ENCODE peak calls at places on chromosomes 1 and 21, in eight cellular contexts. One of them, this sample, is unnamed.
A peak's percentile ranks its signal among the peaks of the same experiment; 100 is the strongest.

GRCh38 chr21:18832950-18833349 is 429.4 kb upstream of the TMPRSS15 start:
- DNase-seq in endothelial cell of umbilical vein: peak; percentile 46
- DNase-seq in tibial nerve: no peak
- DNase-seq in tibial artery: no peak
- DNase-seq in WERI-Rb-1: no peak
- DNase-seq in PC-3: peak; percentile 85
- DNase-seq in adrenal gland: no peak
- DNase-seq in IMR-90: no peak
- DNase-seq in this sample: peak; percentile 27

GRCh38 chr1:215083408-215083961 is 948 bp downstream of the KCNK2 start:
- DNase-seq in PC-3: no peak
- DNase-seq in WERI-Rb-1: peak; percentile 48
- DNase-seq in adrenal gland: peak; percentile 59
- DNase-seq in tibial nerve: peak; percentile 22
- DNase-seq in IMR-90: peak; percentile 63
- DNase-seq in endothelial cell of umbilical vein: peak; percentile 25
- DNase-seq in tibial artery: peak; percentile 64
- DNase-seq in this sample: no peak

GRCh38 chr1:246159290-246160227 is 347.5 kb downstream of the SMYD3 start:
- DNase-seq in tibial nerve: no peak
- DNase-seq in IMR-90: no peak
- DNase-seq in tibial artery: no peak
- DNase-seq in WERI-Rb-1: no peak
- DNase-seq in adrenal gland: no peak
- DNase-seq in endothelial cell of umbilical vein: no peak
- DNase-seq in PC-3: no peak
- DNase-seq in this sample: no peak

GRCh38 chr1:12594966-12595838 is 22.8 kb downstream of the DHRS3 start:
- DNase-seq in adrenal gland: peak; percentile 43
- DNase-seq in WERI-Rb-1: no peak
- DNase-seq in IMR-90: peak; percentile 59
- DNase-seq in PC-3: peak; percentile 56
- DNase-seq in tibial artery: peak; percentile 94
- DNase-seq in endothelial cell of umbilical vein: peak; percentile 41
- DNase-seq in tibial nerve: no peak
- DNase-seq in this sample: no peak

GRCh38 chr1:19372136-19372514 is 60.0 kb downstream of the SLC66A1 start:
- DNase-seq in WERI-Rb-1: no peak
- DNase-seq in adrenal gland: no peak
- DNase-seq in endothelial cell of umbilical vein: no peak
- DNase-seq in tibial artery: no peak
- DNase-seq in PC-3: no peak
- DNase-seq in tibial nerve: no peak
- DNase-seq in IMR-90: no peak
- DNase-seq in this sample: no peak

GRCh38 chr1:201761871-201762270 is 67.1 kb upstream of the IPO9 start:
- DNase-seq in IMR-90: no peak
- DNase-seq in tibial artery: no peak
- DNase-seq in adrenal gland: no peak
- DNase-seq in PC-3: no peak
- DNase-seq in WERI-Rb-1: no peak
- DNase-seq in tibial nerve: no peak
- DNase-seq in endothelial cell of umbilical vein: no peak
- DNase-seq in this sample: no peak

GRCh38 chr1:6444377-6444776 is 19.8 kb downstream of the ESPN start:
- DNase-seq in tibial artery: no peak
- DNase-seq in endothelial cell of umbilical vein: no peak
- DNase-seq in adrenal gland: no peak
- DNase-seq in tibial nerve: no peak
- DNase-seq in IMR-90: no peak
- DNase-seq in WERI-Rb-1: no peak
- DNase-seq in PC-3: no peak
- DNase-seq in this sample: no peak

GRCh38 chr1:32768110-32768857 is 48.9 kb downstream of the YARS1 start:
- DNase-seq in tibial artery: no peak
- DNase-seq in tibial nerve: no peak
- DNase-seq in IMR-90: no peak
- DNase-seq in adrenal gland: no peak
- DNase-seq in WERI-Rb-1: no peak
- DNase-seq in PC-3: no peak
- DNase-seq in endothelial cell of umbilical vein: no peak
- DNase-seq in this sample: no peak

GRCh38 chr1:236829085-236829484 is 34.0 kb downstream of the MTR start:
- DNase-seq in WERI-Rb-1: no peak
- DNase-seq in PC-3: no peak
- DNase-seq in tibial artery: no peak
- DNase-seq in endothelial cell of umbilical vein: no peak
- DNase-seq in tibial nerve: no peak
- DNase-seq in IMR-90: no peak
- DNase-seq in adrenal gland: no peak
- DNase-seq in this sample: no peak

GRCh38 chr1:160664573-160665051 is 17.8 kb upstream of the SLAMF1 start:
- DNase-seq in IMR-90: no peak
- DNase-seq in endothelial cell of umbilical vein: no peak
- DNase-seq in tibial artery: no peak
- DNase-seq in PC-3: no peak
- DNase-seq in adrenal gland: no peak
- DNase-seq in WERI-Rb-1: no peak
- DNase-seq in tibial nerve: no peak
- DNase-seq in this sample: no peak

GRCh38 chr21:43276811-43277210 is 108.0 kb downstream of the CRYAA start:
- DNase-seq in tibial nerve: no peak
- DNase-seq in adrenal gland: no peak
- DNase-seq in PC-3: no peak
- DNase-seq in IMR-90: no peak
- DNase-seq in endothelial cell of umbilical vein: no peak
- DNase-seq in tibial artery: no peak
- DNase-seq in WERI-Rb-1: no peak
- DNase-seq in this sample: no peak

GRCh38 chr1:42333662-42334239 is 1.3 kb downstream of the FOXJ3 start:
- DNase-seq in IMR-90: peak; percentile 20
- DNase-seq in endothelial cell of umbilical vein: peak; percentile 44
- DNase-seq in tibial artery: no peak
- DNase-seq in tibial nerve: no peak
- DNase-seq in PC-3: peak; percentile 4
- DNase-seq in WERI-Rb-1: no peak
- DNase-seq in adrenal gland: no peak
- DNase-seq in this sample: no peak

GRCh38 chr1:166730299-166730888 is 108.9 kb upstream of the POGK start:
- DNase-seq in PC-3: peak; percentile 79
- DNase-seq in IMR-90: no peak
- DNase-seq in endothelial cell of umbilical vein: no peak
- DNase-seq in tibial nerve: no peak
- DNase-seq in WERI-Rb-1: no peak
- DNase-seq in adrenal gland: no peak
- DNase-seq in tibial artery: no peak
- DNase-seq in this sample: no peak

GRCh38 chr1:201149400-201149799 is 4.9 kb downstream of the TMEM9 start:
- DNase-seq in adrenal gland: no peak
- DNase-seq in PC-3: peak; percentile 94
- DNase-seq in endothelial cell of umbilical vein: peak; percentile 29
- DNase-seq in tibial nerve: no peak
- DNase-seq in WERI-Rb-1: peak; percentile 65
- DNase-seq in IMR-90: peak; percentile 44
- DNase-seq in tibial artery: no peak
- DNase-seq in this sample: peak; percentile 82

GRCh38 chr1:64266941-64267340 is 63.5 kb downstream of the UBE2U start:
- DNase-seq in tibial nerve: no peak
- DNase-seq in endothelial cell of umbilical vein: no peak
- DNase-seq in PC-3: no peak
- DNase-seq in IMR-90: no peak
- DNase-seq in tibial artery: no peak
- DNase-seq in WERI-Rb-1: no peak
- DNase-seq in adrenal gland: no peak
- DNase-seq in this sample: no peak

GRCh38 chr21:26116456-26117011 is 54.0 kb downstream of the APP start:
- DNase-seq in tibial artery: no peak
- DNase-seq in IMR-90: peak; percentile 44
- DNase-seq in tibial nerve: no peak
- DNase-seq in WERI-Rb-1: no peak
- DNase-seq in PC-3: peak; percentile 84
- DNase-seq in endothelial cell of umbilical vein: no peak
- DNase-seq in adrenal gland: no peak
- DNase-seq in this sample: no peak

GRCh38 chr1:204480515-204480914 is 14.1 kb downstream of the PIK3C2B start:
- DNase-seq in tibial nerve: no peak
- DNase-seq in WERI-Rb-1: peak; percentile 54
- DNase-seq in adrenal gland: no peak
- DNase-seq in tibial artery: no peak
- DNase-seq in endothelial cell of umbilical vein: no peak
- DNase-seq in PC-3: no peak
- DNase-seq in IMR-90: no peak
- DNase-seq in this sample: no peak

GRCh38 chr21:45054162-45054926 is 20.0 kb upstream of the ADARB1 start:
- DNase-seq in tibial nerve: no peak
- DNase-seq in IMR-90: no peak
- DNase-seq in endothelial cell of umbilical vein: no peak
- DNase-seq in PC-3: no peak
- DNase-seq in WERI-Rb-1: peak; percentile 90
- DNase-seq in adrenal gland: no peak
- DNase-seq in tibial artery: peak; percentile 27
- DNase-seq in this sample: no peak

GRCh38 chr1:119372493-119373086 is 4.0 kb downstream of the HAO2 start:
- DNase-seq in adrenal gland: peak; percentile 83
- DNase-seq in WERI-Rb-1: peak; percentile 52
- DNase-seq in tibial nerve: no peak
- DNase-seq in PC-3: peak; percentile 80
- DNase-seq in tibial artery: no peak
- DNase-seq in endothelial cell of umbilical vein: no peak
- DNase-seq in IMR-90: no peak
- DNase-seq in this sample: peak; percentile 46

GRCh38 chr1:87151500-87152421 is 176.9 kb upstream of the LMO4 start:
- DNase-seq in adrenal gland: peak; percentile 39
- DNase-seq in WERI-Rb-1: peak; percentile 76
- DNase-seq in tibial artery: peak; percentile 79
- DNase-seq in tibial nerve: peak; percentile 61
- DNase-seq in endothelial cell of umbilical vein: peak; percentile 64
- DNase-seq in IMR-90: peak; percentile 58
- DNase-seq in PC-3: no peak
- DNase-seq in this sample: no peak
- TF ChIP-seq CTCF in adrenal gland: no peak
- TF ChIP-seq CTCF in WERI-Rb-1: peak; percentile 56
- TF ChIP-seq CTCF in tibial artery: peak; percentile 35
- TF ChIP-seq CTCF in tibial nerve: peak; percentile 61
- TF ChIP-seq CTCF in endothelial cell of umbilical vein: peak; percentile 52
- TF ChIP-seq CTCF in IMR-90: peak; percentile 69
- TF ChIP-seq CTCF in PC-3: no peak
- TF ChIP-seq CTCF in this sample: no peak

DNA sequence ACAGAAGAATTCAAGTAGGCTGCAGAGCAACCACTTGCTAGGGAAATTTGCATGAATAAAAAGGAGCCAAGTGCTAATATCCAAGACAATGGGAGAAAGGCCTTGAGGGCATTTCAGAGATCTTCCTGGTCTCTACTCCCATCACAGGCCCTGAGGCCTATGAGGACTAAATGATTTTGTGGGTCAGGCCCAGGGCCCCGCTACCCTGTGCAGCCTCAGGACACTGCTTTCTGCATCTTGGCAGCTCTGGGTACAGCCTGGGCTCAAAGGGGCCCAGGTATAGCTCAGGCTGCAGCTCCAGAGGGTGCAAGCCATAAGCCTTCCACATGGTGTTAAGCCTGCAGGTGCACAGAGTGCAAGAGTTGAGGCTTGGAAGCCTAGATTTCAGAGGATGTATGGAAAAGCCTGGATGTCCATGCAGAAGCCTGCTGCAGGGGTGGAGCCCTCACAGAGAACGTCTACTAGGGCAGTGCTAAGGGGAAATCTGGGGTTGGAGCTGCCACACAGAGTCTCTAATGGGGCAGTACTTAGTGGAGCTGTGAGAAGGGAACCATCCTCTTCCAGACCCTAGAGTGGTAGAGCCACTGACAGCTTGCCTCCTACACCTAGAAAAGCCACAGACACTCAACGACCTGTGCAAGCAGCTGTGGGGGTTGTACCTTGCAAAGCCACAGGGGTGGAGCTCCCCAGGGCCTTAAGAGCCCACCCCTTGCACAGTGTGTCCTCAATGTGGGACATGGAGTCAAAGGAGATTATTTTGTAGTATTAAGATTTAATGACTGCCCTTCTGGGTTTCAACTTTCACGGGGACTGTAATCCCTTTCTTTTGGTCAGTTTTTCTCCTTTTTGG is 13.7 kb upstream of the ACTRT2 start:
- DNase-seq in tibial artery: peak; percentile 39
- DNase-seq in IMR-90: no peak
- DNase-seq in WERI-Rb-1: no peak
- DNase-seq in adrenal gland: no peak
- DNase-seq in endothelial cell of umbilical vein: no peak
- DNase-seq in PC-3: no peak
- DNase-seq in tibial nerve: no peak
- DNase-seq in this sample: no peak
- H3K27ac ChIP-seq in tibial artery: no peak overlapping the region
- H3K27ac ChIP-seq in IMR-90: no peak overlapping the region
- H3K27ac ChIP-seq in WERI-Rb-1: no peak overlapping the region
- H3K27ac ChIP-seq in adrenal gland: no peak overlapping the region
- H3K27ac ChIP-seq in endothelial cell of umbilical vein: no peak overlapping the region
- H3K27ac ChIP-seq in PC-3: no peak overlapping the region
- H3K27ac ChIP-seq in tibial nerve: no peak overlapping the region
- H3K27ac ChIP-seq in this sample: no peak overlapping the region

GRCh38 chr1:89631756-89632155 is 1.2 kb upstream of the LRRC8C start:
- DNase-seq in WERI-Rb-1: no peak
- DNase-seq in IMR-90: no peak
- DNase-seq in PC-3: no peak
- DNase-seq in adrenal gland: no peak
- DNase-seq in tibial nerve: no peak
- DNase-seq in tibial artery: no peak
- DNase-seq in endothelial cell of umbilical vein: no peak
- DNase-seq in this sample: no peak

GRCh38 chr1:89633103-89633744 is at the start of gene LRRC8C:
- DNase-seq in endothelial cell of umbilical vein: no peak
- DNase-seq in PC-3: peak; percentile 53
- DNase-seq in adrenal gland: peak; percentile 66
- DNase-seq in tibial nerve: no peak
- DNase-seq in tibial artery: peak; percentile 73
- DNase-seq in WERI-Rb-1: peak; percentile 68
- DNase-seq in IMR-90: peak; percentile 48
- DNase-seq in this sample: peak; percentile 54

GRCh38 chr1:89630046-89630445 is 2.9 kb upstream of the LRRC8C start:
- DNase-seq in tibial nerve: no peak
- DNase-seq in endothelial cell of umbilical vein: no peak
- DNase-seq in WERI-Rb-1: no peak
- DNase-seq in IMR-90: no peak
- DNase-seq in PC-3: no peak
- DNase-seq in tibial artery: no peak
- DNase-seq in adrenal gland: no peak
- DNase-seq in this sample: no peak

GRCh38 chr1:89633745-89634625 is 1.1 kb downstream of the LRRC8C start:
- DNase-seq in IMR-90: peak; percentile 48
- DNase-seq in PC-3: peak; percentile 22
- DNase-seq in endothelial cell of umbilical vein: peak; percentile 55
- DNase-seq in tibial artery: no peak
- DNase-seq in adrenal gland: peak; percentile 42
- DNase-seq in WERI-Rb-1: no peak
- DNase-seq in tibial nerve: no peak
- DNase-seq in this sample: peak; percentile 39

GRCh38 chr1:89632213-89633102 is 462 bp upstream of the LRRC8C start:
- DNase-seq in adrenal gland: peak; percentile 85
- DNase-seq in endothelial cell of umbilical vein: peak; percentile 84
- DNase-seq in tibial artery: peak; percentile 90
- DNase-seq in PC-3: peak; percentile 74
- DNase-seq in IMR-90: peak; percentile 71
- DNase-seq in tibial nerve: peak; percentile 57
- DNase-seq in WERI-Rb-1: peak; percentile 80
- DNase-seq in this sample: peak; percentile 69
- TF ChIP-seq CTCF in adrenal gland: peak; percentile 85
- TF ChIP-seq CTCF in endothelial cell of umbilical vein: peak; percentile 69
- TF ChIP-seq CTCF in tibial artery: peak; percentile 59
- TF ChIP-seq CTCF in PC-3: no peak
- TF ChIP-seq CTCF in IMR-90: peak; percentile 81
- TF ChIP-seq CTCF in tibial nerve: peak; percentile 93
- TF ChIP-seq CTCF in WERI-Rb-1: peak; percentile 44
- TF ChIP-seq CTCF in this sample: peak; percentile 85

GRCh38 chr1:210362526-210362925 is 33.8 kb downstream of the HHAT start:
- DNase-seq in endothelial cell of umbilical vein: peak; percentile 7
- DNase-seq in tibial nerve: no peak
- DNase-seq in WERI-Rb-1: no peak
- DNase-seq in IMR-90: peak; percentile 61
- DNase-seq in tibial artery: no peak
- DNase-seq in adrenal gland: peak; percentile 38
- DNase-seq in PC-3: no peak
- DNase-seq in this sample: no peak
- H3K27ac ChIP-seq in endothelial cell of umbilical vein: no peak overlapping the region
- H3K27ac ChIP-seq in tibial nerve: peak overlapping the region; percentile 9
- H3K27ac ChIP-seq in WERI-Rb-1: no peak overlapping the region
- H3K27ac ChIP-seq in IMR-90: no peak overlapping the region
- H3K27ac ChIP-seq in tibial artery: peak overlapping the region; percentile 13
- H3K27ac ChIP-seq in adrenal gland: no peak overlapping the region
- H3K27ac ChIP-seq in PC-3: no peak overlapping the region
- H3K27ac ChIP-seq in this sample: no peak overlapping the region

This sample was measured in RWPE1.